ENCODE peak calls at places on chromosome 19, in eight cellular contexts. One of them, this sample, is unnamed. For H3K4me1, the result is how much of the 10 kb centered on the place peaks cover.

GRCh38 chr19:43759515-43759914 is 4.8 kb upstream of the SMG9 start:
- DNase-seq in breast epithelium: no peak
- DNase-seq in uterus: no peak
- DNase-seq in naive thymus-derived CD4-positive, alpha-beta T cell: no peak
- DNase-seq in right atrium auricular region: no peak
- DNase-seq in mesenchymal stem cell: peak
- DNase-seq in ascending aorta: no peak
- DNase-seq in RWPE2: peak
- DNase-seq in this sample: no peak

GRCh38 chr19:19280561-19280960 is 7.5 kb upstream of the TM6SF2 start:
- DNase-seq in breast epithelium: no peak
- DNase-seq in uterus: no peak
- DNase-seq in naive thymus-derived CD4-positive, alpha-beta T cell: no peak
- DNase-seq in right atrium auricular region: no peak
- DNase-seq in mesenchymal stem cell: no peak
- DNase-seq in ascending aorta: no peak
- DNase-seq in RWPE2: no peak
- DNase-seq in this sample: no peak

GRCh38 chr19:17069249-17069648 is 6.0 kb downstream of the HAUS8 start:
- DNase-seq in breast epithelium: no peak
- DNase-seq in uterus: no peak
- DNase-seq in naive thymus-derived CD4-positive, alpha-beta T cell: no peak
- DNase-seq in right atrium auricular region: no peak
- DNase-seq in mesenchymal stem cell: no peak
- DNase-seq in ascending aorta: no peak
- DNase-seq in RWPE2: no peak
- DNase-seq in this sample: no peak

GRCh38 chr19:49689133-49690072 is at the start of gene ADM5:
- DNase-seq in breast epithelium: peak
- DNase-seq in uterus: no peak
- DNase-seq in naive thymus-derived CD4-positive, alpha-beta T cell: peak
- DNase-seq in right atrium auricular region: no peak
- DNase-seq in mesenchymal stem cell: no peak
- DNase-seq in ascending aorta: no peak
- DNase-seq in RWPE2: peak
- DNase-seq in this sample: no peak

GRCh38 chr19:45955905-45956608 is 17.6 kb downstream of the NOVA2 start:
- DNase-seq in breast epithelium: no peak
- DNase-seq in uterus: peak
- DNase-seq in naive thymus-derived CD4-positive, alpha-beta T cell: no peak
- DNase-seq in right atrium auricular region: peak
- DNase-seq in mesenchymal stem cell: no peak
- DNase-seq in ascending aorta: no peak
- DNase-seq in RWPE2: no peak
- DNase-seq in this sample: no peak

GRCh38 chr19:39818626-39819097 is 15.3 kb downstream of the DYRK1B start:
- DNase-seq in breast epithelium: no peak
- DNase-seq in uterus: no peak
- DNase-seq in naive thymus-derived CD4-positive, alpha-beta T cell: no peak
- DNase-seq in right atrium auricular region: no peak
- DNase-seq in mesenchymal stem cell: no peak
- DNase-seq in ascending aorta: no peak
- DNase-seq in RWPE2: peak
- DNase-seq in this sample: no peak

GRCh38 chr19:35642312-35642711 is 767 bp downstream of the ETV2 start:
- DNase-seq in breast epithelium: no peak
- DNase-seq in uterus: no peak
- DNase-seq in naive thymus-derived CD4-positive, alpha-beta T cell: no peak
- DNase-seq in right atrium auricular region: no peak
- DNase-seq in mesenchymal stem cell: no peak
- DNase-seq in ascending aorta: no peak
- DNase-seq in RWPE2: no peak
- DNase-seq in this sample: no peak

GRCh38 chr19:39469036-39469435 is 11.6 kb upstream of the TIMM50 start:
- DNase-seq in breast epithelium: no peak
- DNase-seq in uterus: no peak
- DNase-seq in naive thymus-derived CD4-positive, alpha-beta T cell: no peak
- DNase-seq in right atrium auricular region: no peak
- DNase-seq in mesenchymal stem cell: no peak
- DNase-seq in ascending aorta: no peak
- DNase-seq in RWPE2: no peak
- DNase-seq in this sample: no peak

GRCh38 chr19:40716031-40716654 is 543 bp downstream of the COQ8B start:
- DNase-seq in breast epithelium: peak
- DNase-seq in uterus: no peak
- DNase-seq in naive thymus-derived CD4-positive, alpha-beta T cell: peak
- DNase-seq in right atrium auricular region: peak
- DNase-seq in mesenchymal stem cell: no peak
- DNase-seq in ascending aorta: no peak
- DNase-seq in RWPE2: peak
- DNase-seq in this sample: peak

GRCh38 chr19:10389863-10390262 is 9.5 kb upstream of the TYK2 start:
- DNase-seq in breast epithelium: no peak
- DNase-seq in uterus: no peak
- DNase-seq in naive thymus-derived CD4-positive, alpha-beta T cell: no peak
- DNase-seq in right atrium auricular region: no peak
- DNase-seq in mesenchymal stem cell: no peak
- DNase-seq in ascending aorta: no peak
- DNase-seq in RWPE2: no peak
- DNase-seq in this sample: no peak

GRCh38 chr19:15287496-15287895 is 44.8 kb downstream of the BRD4 start:
- DNase-seq in breast epithelium: no peak
- DNase-seq in uterus: no peak
- DNase-seq in naive thymus-derived CD4-positive, alpha-beta T cell: no peak
- DNase-seq in right atrium auricular region: no peak
- DNase-seq in mesenchymal stem cell: no peak
- DNase-seq in ascending aorta: no peak
- DNase-seq in RWPE2: no peak
- DNase-seq in this sample: no peak

GRCh38 chr19:58021541-58022282 is 12.1 kb upstream of the ZSCAN1 start:
- DNase-seq in breast epithelium: peak
- DNase-seq in uterus: peak
- DNase-seq in naive thymus-derived CD4-positive, alpha-beta T cell: peak
- DNase-seq in right atrium auricular region: peak
- DNase-seq in mesenchymal stem cell: peak
- DNase-seq in ascending aorta: peak
- DNase-seq in RWPE2: no peak
- DNase-seq in this sample: peak

GRCh38 chr19:50315773-50316448 is 13.3 kb downstream of the KCNC3 start:
- DNase-seq in breast epithelium: no peak
- DNase-seq in uterus: no peak
- DNase-seq in naive thymus-derived CD4-positive, alpha-beta T cell: no peak
- DNase-seq in right atrium auricular region: no peak
- DNase-seq in mesenchymal stem cell: no peak
- DNase-seq in ascending aorta: no peak
- DNase-seq in RWPE2: no peak
- DNase-seq in this sample: no peak

GRCh38 chr19:16872728-16873127 is 16.1 kb upstream of the F2RL3 start:
- DNase-seq in breast epithelium: no peak
- DNase-seq in uterus: no peak
- DNase-seq in naive thymus-derived CD4-positive, alpha-beta T cell: no peak
- DNase-seq in right atrium auricular region: no peak
- DNase-seq in mesenchymal stem cell: no peak
- DNase-seq in ascending aorta: no peak
- DNase-seq in RWPE2: no peak
- DNase-seq in this sample: no peak

GRCh38 chr19:48354332-48354992 is 9.3 kb downstream of the TMEM143 start:
- DNase-seq in breast epithelium: no peak
- DNase-seq in uterus: no peak
- DNase-seq in naive thymus-derived CD4-positive, alpha-beta T cell: no peak
- DNase-seq in right atrium auricular region: no peak
- DNase-seq in mesenchymal stem cell: peak
- DNase-seq in ascending aorta: no peak
- DNase-seq in RWPE2: no peak
- DNase-seq in this sample: no peak

GRCh38 chr19:6489278-6490061 is 7.9 kb upstream of the DENND1C start:
- DNase-seq in breast epithelium: no peak
- DNase-seq in uterus: no peak
- DNase-seq in naive thymus-derived CD4-positive, alpha-beta T cell: no peak
- DNase-seq in right atrium auricular region: no peak
- DNase-seq in mesenchymal stem cell: no peak
- DNase-seq in ascending aorta: no peak
- DNase-seq in RWPE2: no peak
- DNase-seq in this sample: no peak

GRCh38 chr19:408441-409005 is 424 bp downstream of the C2CD4C start:
- DNase-seq in breast epithelium: peak
- DNase-seq in uterus: no peak
- DNase-seq in naive thymus-derived CD4-positive, alpha-beta T cell: no peak
- DNase-seq in right atrium auricular region: no peak
- DNase-seq in mesenchymal stem cell: no peak
- DNase-seq in ascending aorta: no peak
- DNase-seq in RWPE2: peak
- DNase-seq in this sample: no peak

GRCh38 chr19:3120611-3121231 is 15.1 kb upstream of the GNA15 start:
- DNase-seq in breast epithelium: no peak
- DNase-seq in uterus: no peak
- DNase-seq in naive thymus-derived CD4-positive, alpha-beta T cell: no peak
- DNase-seq in right atrium auricular region: no peak
- DNase-seq in mesenchymal stem cell: no peak
- DNase-seq in ascending aorta: no peak
- DNase-seq in RWPE2: peak
- DNase-seq in this sample: no peak

GRCh38 chr19:49017666-49018351 is 918 bp upstream of the LHB start:
- DNase-seq in breast epithelium: no peak
- DNase-seq in uterus: peak
- DNase-seq in naive thymus-derived CD4-positive, alpha-beta T cell: peak
- DNase-seq in right atrium auricular region: no peak
- DNase-seq in mesenchymal stem cell: peak
- DNase-seq in ascending aorta: peak
- DNase-seq in RWPE2: peak
- DNase-seq in this sample: no peak

GRCh38 chr19:29964171-29964570 is 22.1 kb downstream of the URI1 start:
- DNase-seq in breast epithelium: no peak
- DNase-seq in uterus: no peak
- DNase-seq in naive thymus-derived CD4-positive, alpha-beta T cell: no peak
- DNase-seq in right atrium auricular region: no peak
- DNase-seq in mesenchymal stem cell: peak
- DNase-seq in ascending aorta: no peak
- DNase-seq in RWPE2: no peak
- DNase-seq in this sample: no peak

GRCh38 chr19:49084206-49085019 is 838 bp upstream of the SNRNP70 start:
- DNase-seq in breast epithelium: no peak
- DNase-seq in uterus: no peak
- DNase-seq in naive thymus-derived CD4-positive, alpha-beta T cell: no peak
- DNase-seq in right atrium auricular region: no peak
- DNase-seq in mesenchymal stem cell: no peak
- DNase-seq in ascending aorta: no peak
- DNase-seq in RWPE2: no peak
- DNase-seq in this sample: no peak

DNA sequence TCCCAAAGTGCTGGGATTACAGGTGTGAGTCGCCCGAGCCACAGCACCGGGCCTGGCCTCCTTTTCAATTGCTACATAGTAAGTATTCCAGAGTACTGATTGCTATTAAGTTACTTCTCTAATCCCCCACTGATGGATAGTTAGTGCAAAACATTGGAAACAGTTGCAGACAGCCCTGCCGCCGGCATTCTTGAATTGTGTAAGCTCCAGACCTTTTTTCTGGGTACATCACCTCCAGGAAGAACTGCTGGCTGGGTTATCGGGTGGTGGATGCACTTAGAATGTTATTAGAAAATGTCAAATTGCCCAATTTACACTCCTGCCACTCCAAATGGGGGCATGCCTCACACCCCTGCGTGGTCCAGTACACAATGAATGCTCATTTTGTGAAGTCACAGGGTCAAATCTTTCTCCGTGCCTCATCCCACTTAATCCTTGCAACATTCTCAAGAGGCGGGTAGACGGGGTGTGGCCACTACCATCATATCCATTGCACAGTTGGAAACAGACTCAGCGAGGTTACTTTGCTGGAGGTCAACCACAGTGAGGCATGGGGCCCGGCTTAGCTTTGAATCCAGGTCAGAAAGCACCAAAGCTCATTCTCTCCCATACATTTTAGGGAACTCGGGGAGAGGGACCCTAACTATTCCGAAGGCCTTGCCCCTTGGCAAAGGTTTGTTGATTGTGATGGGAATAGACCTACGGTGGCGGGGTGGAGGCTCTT is 1.0 kb upstream of the KDM4B start:
- DNase-seq in breast epithelium: no peak
- DNase-seq in uterus: no peak
- DNase-seq in naive thymus-derived CD4-positive, alpha-beta T cell: no peak
- DNase-seq in right atrium auricular region: no peak
- DNase-seq in mesenchymal stem cell: peak
- DNase-seq in ascending aorta: no peak
- DNase-seq in RWPE2: no peak
- DNase-seq in this sample: no peak
- H3K4me1 ChIP-seq in breast epithelium: under half
- H3K4me1 ChIP-seq in uterus: under half
- H3K4me1 ChIP-seq in naive thymus-derived CD4-positive, alpha-beta T cell: under half
- H3K4me1 ChIP-seq in right atrium auricular region: under half
- H3K4me1 ChIP-seq in mesenchymal stem cell: under half
- H3K4me1 ChIP-seq in ascending aorta: under half
- H3K4me1 ChIP-seq in RWPE2: under half
- H3K4me1 ChIP-seq in this sample: under half

GRCh38 chr19:13838943-13839192 is 38.1 kb upstream of the NANOS3 start:
- DNase-seq in breast epithelium: no peak
- DNase-seq in uterus: peak
- DNase-seq in naive thymus-derived CD4-positive, alpha-beta T cell: no peak
- DNase-seq in right atrium auricular region: peak
- DNase-seq in mesenchymal stem cell: no peak
- DNase-seq in ascending aorta: peak
- DNase-seq in RWPE2: no peak
- DNase-seq in this sample: peak
- H3K4me1 ChIP-seq in breast epithelium: under half
- H3K4me1 ChIP-seq in uterus: under half
- H3K4me1 ChIP-seq in naive thymus-derived CD4-positive, alpha-beta T cell: half or more
- H3K4me1 ChIP-seq in right atrium auricular region: under half
- H3K4me1 ChIP-seq in mesenchymal stem cell: half or more
- H3K4me1 ChIP-seq in ascending aorta: under half
- H3K4me1 ChIP-seq in RWPE2: under half
- H3K4me1 ChIP-seq in this sample: half or more

GRCh38 chr19:28586501-28586900 is 626.5 kb downstream of the UQCRFS1 start:
- DNase-seq in breast epithelium: no peak
- DNase-seq in uterus: no peak
- DNase-seq in naive thymus-derived CD4-positive, alpha-beta T cell: no peak
- DNase-seq in right atrium auricular region: no peak
- DNase-seq in mesenchymal stem cell: no peak
- DNase-seq in ascending aorta: no peak
- DNase-seq in RWPE2: no peak
- DNase-seq in this sample: no peak
- H3K4me1 ChIP-seq in breast epithelium: under half
- H3K4me1 ChIP-seq in uterus: under half
- H3K4me1 ChIP-seq in naive thymus-derived CD4-positive, alpha-beta T cell: under half
- H3K4me1 ChIP-seq in right atrium auricular region: under half
- H3K4me1 ChIP-seq in mesenchymal stem cell: under half
- H3K4me1 ChIP-seq in ascending aorta: under half
- H3K4me1 ChIP-seq in RWPE2: under half
- H3K4me1 ChIP-seq in this sample: under half

DNA sequence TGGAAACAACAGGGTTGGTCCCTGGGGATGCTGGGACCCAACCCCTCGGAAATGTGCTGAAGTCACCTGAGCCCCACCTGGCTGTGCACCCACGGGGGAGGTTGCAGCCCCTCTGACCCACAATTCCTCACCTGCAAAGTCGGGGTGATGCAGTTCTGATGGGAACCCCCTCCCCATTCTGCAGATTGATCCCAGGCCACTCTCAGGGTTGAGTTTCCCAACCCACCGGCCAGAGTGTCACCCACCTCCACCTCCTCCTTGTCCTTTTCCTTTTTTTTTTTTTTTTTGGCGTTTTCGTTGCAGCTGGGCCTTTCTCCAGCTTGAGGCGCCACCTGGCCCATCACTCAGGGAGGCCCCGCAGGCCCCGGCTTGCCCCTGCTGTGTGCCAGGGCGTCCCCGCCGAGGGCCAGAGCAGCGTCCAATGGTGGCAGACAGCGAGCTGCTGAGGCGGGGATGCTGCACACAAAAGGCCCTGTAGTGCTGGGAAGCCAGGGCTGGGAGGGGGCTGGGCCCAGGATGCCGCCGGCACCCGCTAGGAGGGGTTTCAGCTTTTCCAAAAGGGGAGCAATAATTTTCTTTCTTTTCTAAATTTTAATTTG is 4.6 kb downstream of the PIK3R2 start:
- DNase-seq in breast epithelium: no peak
- DNase-seq in uterus: no peak
- DNase-seq in naive thymus-derived CD4-positive, alpha-beta T cell: no peak
- DNase-seq in right atrium auricular region: no peak
- DNase-seq in mesenchymal stem cell: no peak
- DNase-seq in ascending aorta: no peak
- DNase-seq in RWPE2: no peak
- DNase-seq in this sample: no peak
- H3K4me1 ChIP-seq in breast epithelium: under half
- H3K4me1 ChIP-seq in uterus: under half
- H3K4me1 ChIP-seq in naive thymus-derived CD4-positive, alpha-beta T cell: under half
- H3K4me1 ChIP-seq in right atrium auricular region: under half
- H3K4me1 ChIP-seq in mesenchymal stem cell: under half
- H3K4me1 ChIP-seq in ascending aorta: under half
- H3K4me1 ChIP-seq in RWPE2: under half
- H3K4me1 ChIP-seq in this sample: under half

This sample was measured in thoracic aorta.